ENCODE peak calls at places on chromosomes 11 and 22, in ten cellular contexts. N is HCT116; C is thoracic aorta; T is upper lobe of right lung; S is cardiac muscle cell; O is CD8-positive, alpha-beta T cell; B is SK-N-SH; E is IMR-90; H is PC-9; X is fibroblast of lung. V is an unnamed sample.

GRCh38 chr11:134528453-134528852 is 116.4 kb upstream of the B3GAT1 start:
- DNase-seq in N (no peak), C (no peak), T (peak), S (no peak), O (peak), B (no peak), E (no peak), H (no peak), X (no peak), V (no peak)

GRCh38 chr22:38456272-38456837 is 1.4 kb upstream of the KCNJ4 start:
- DNase-seq in N (no peak), C (no peak), T (no peak), S (no peak), O (no peak), B (no peak), E (no peak), H (no peak), X (no peak), V (no peak)

GRCh38 chr11:105372214-105372613 is 232.6 kb upstream of the CARD18 start:
- DNase-seq in N (no peak), C (no peak), T (no peak), S (peak), O (no peak), B (no peak), E (no peak), H (no peak), X (no peak), V (no peak)

GRCh38 chr11:102712140-102712539 is 6.6 kb upstream of the MMP27 start:
- DNase-seq in N (no peak), C (no peak), T (no peak), S (no peak), O (no peak), B (no peak), E (no peak), H (no peak), X (no peak), V (no peak)

GRCh38 chr22:41021039-41021654 is 70.0 kb downstream of the RBX1 start:
- DNase-seq in N (no peak), C (no peak), T (peak), S (no peak), O (no peak), B (no peak), E (no peak), H (no peak), X (no peak), V (no peak)

GRCh38 chr11:125941241-125941605 is 4.6 kb upstream of the VSIG10L2 start:
- DNase-seq in N (no peak), C (no peak), T (peak), S (no peak), O (no peak), B (no peak), E (no peak), H (no peak), X (no peak), V (no peak)

GRCh38 chr11:13928566-13929251 is 33.8 kb upstream of the SPON1 start:
- DNase-seq in N (no peak), C (no peak), T (no peak), S (no peak), O (no peak), B (no peak), E (peak), H (peak), X (peak), V (no peak)

GRCh38 chr11:76105637-76106036 is 100.7 kb downstream of the WNT11 start:
- DNase-seq in N (no peak), C (no peak), T (no peak), S (no peak), O (no peak), B (no peak), E (no peak), H (no peak), X (no peak), V (no peak)

GRCh38 chr22:23193420-23193819 is 13.1 kb downstream of the BCR start:
- DNase-seq in N (no peak), C (no peak), T (no peak), S (no peak), O (no peak), B (no peak), E (no peak), H (no peak), X (no peak), V (no peak)

DNA sequence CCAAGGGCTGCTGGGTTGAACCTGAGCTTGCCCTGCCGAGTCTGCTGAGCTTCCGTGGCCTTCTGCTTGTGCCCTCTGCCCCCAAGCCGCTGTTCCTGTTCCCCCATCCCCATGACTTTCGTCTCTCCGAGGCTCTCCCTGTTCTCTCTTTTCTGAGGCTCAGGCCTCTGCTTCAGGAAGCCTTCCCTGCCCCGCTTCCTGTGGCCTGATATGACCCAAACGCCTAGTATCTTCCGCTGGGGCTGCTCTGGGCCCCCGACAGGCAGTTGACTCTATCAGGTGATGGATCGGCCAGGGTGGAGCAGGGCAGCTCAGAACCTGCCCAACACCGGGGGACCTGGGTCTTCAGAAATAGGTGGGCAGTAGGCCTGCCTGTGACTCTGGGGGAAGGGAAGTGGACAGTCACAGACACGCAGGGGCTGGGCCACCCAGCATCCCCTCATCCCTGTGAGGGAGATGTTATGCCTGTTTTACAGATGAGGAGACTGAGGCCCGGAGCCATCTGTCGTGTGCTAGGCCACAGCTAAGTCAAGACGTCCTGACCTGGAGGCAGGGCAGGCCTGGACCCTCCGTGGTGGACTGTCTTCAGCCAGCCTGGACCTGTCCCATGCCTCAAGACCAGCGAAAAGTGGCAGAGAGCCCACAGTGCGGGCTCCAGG is 16.3 kb downstream of the BAD start:
- DNase-seq in N (no peak), C (no peak), T (no peak), S (no peak), O (no peak), B (no peak), E (no peak), H (no peak), X (no peak), V (no peak)
- H3K27ac ChIP-seq in N (peak), C (peak), T (peak), S (peak), O (no peak), B (peak), E (peak), H (peak), X (peak), V (peak)

GRCh38 chr11:31798057-31799035 is 12.8 kb downstream of the PAX6 start:
- DNase-seq in N (no peak), C (no peak), T (no peak), S (no peak), O (no peak), B (peak), E (no peak), H (no peak), X (no peak), V (peak)

GRCh38 chr11:31800398-31801265 is 10.5 kb downstream of the PAX6 start:
- DNase-seq in N (no peak), C (no peak), T (no peak), S (no peak), O (no peak), B (no peak), E (no peak), H (no peak), X (no peak), V (no peak)

GRCh38 chr11:31799794-31800397 is 11.2 kb downstream of the PAX6 start:
- DNase-seq in N (no peak), C (no peak), T (no peak), S (no peak), O (no peak), B (peak), E (no peak), H (no peak), X (no peak), V (no peak)

GRCh38 chr11:31797227-31798056 is 13.7 kb downstream of the PAX6 start:
- DNase-seq in N (no peak), C (no peak), T (no peak), S (no peak), O (no peak), B (no peak), E (no peak), H (no peak), X (no peak), V (no peak)

DNA sequence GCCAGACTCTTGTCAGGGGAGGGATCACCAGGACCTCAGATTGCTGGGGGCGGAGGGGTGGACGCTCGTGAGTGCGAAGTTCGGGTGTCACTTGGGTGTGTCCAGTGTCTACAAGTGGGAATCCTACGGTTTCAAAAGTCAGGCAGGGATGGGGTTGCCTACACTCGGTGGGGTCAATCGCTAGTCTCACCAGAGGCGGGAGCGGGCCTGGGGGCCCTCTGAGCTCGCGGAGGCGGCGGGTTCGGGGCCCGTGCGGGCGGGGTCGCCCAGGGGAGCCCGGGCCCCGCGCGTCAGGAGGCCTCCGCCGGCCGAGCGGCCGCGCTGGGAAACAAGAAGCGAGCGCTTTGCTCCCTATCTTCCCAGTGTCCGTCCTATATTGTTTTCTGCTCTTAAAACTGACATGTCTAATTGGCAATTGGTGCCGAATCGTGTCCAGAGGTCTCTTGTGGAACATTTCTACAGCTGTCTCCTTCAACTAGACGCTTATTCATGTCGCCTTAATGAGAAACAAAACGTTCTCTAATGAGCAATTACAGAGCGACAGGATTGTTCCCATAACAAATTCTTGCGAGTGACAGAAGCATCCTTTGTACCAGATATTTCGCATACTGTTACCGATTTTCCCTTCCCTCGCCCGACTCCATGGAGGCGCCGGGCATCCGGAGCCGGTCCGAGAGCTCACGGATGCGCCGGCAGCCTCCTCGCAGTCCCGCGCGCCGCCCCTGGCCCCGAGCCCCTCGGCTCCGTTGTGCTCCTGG is 11.9 kb downstream of the PAX6 start:
- DNase-seq in N (no peak), C (no peak), T (no peak), S (no peak), O (no peak), B (peak), E (no peak), H (no peak), X (no peak), V (no peak)
- H3K27ac ChIP-seq in N (no peak), C (no peak), T (no peak), S (no peak), O (no peak), B (no peak), E (no peak), H (no peak), X (no peak), V (no peak)

GRCh38 chr11:121418625-121419114 is 33.4 kb upstream of the SORL1 start:
- DNase-seq in N (no peak), C (no peak), T (no peak), S (no peak), O (peak), B (no peak), E (no peak), H (no peak), X (no peak), V (peak)

GRCh38 chr11:121417607-121418006 is 34.5 kb upstream of the SORL1 start:
- DNase-seq in N (no peak), C (no peak), T (no peak), S (no peak), O (no peak), B (no peak), E (no peak), H (no peak), X (no peak), V (no peak)

GRCh38 chr11:121414141-121414918 is 37.8 kb upstream of the SORL1 start:
- DNase-seq in N (no peak), C (no peak), T (no peak), S (no peak), O (no peak), B (no peak), E (no peak), H (no peak), X (no peak), V (no peak)

GRCh38 chr11:121415861-121416260 is 36.3 kb upstream of the SORL1 start:
- DNase-seq in N (no peak), C (no peak), T (no peak), S (no peak), O (no peak), B (no peak), E (no peak), H (peak), X (peak), V (no peak)

GRCh38 chr11:121416909-121417567 is 35.1 kb upstream of the SORL1 start:
- DNase-seq in N (no peak), C (peak), T (peak), S (no peak), O (peak), B (no peak), E (peak), H (peak), X (peak), V (peak)
- H3K27ac ChIP-seq in N (no peak), C (peak), T (peak), S (no peak), O (peak), B (no peak), E (no peak), H (peak), X (no peak), V (peak)

DNA sequence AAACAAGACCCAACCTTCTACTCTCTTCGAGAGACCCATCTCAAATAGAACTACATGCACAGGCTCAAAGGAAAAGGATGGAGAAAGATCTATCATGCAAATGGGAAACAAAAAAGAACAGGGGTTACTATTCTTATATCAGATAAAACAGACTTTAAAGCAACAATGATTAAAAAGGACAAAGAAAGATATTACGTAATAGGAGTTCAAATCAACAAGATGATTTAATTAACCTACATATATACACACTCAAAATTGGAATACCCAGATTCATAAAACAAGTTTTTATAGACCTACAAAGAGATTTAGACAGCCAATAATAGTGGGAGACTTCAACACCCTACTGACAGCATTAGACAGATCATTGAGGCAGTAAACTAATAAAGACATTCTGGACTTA is 536.6 kb upstream of the RAG2 start:
- DNase-seq in N (no peak), C (no peak), T (no peak), S (no peak), O (no peak), B (no peak), E (no peak), H (no peak), X (no peak), V (no peak)
- H3K27ac ChIP-seq in N (no peak), C (no peak), T (no peak), S (no peak), O (no peak), B (no peak), E (no peak), H (no peak), X (no peak), V (no peak)

DNA sequence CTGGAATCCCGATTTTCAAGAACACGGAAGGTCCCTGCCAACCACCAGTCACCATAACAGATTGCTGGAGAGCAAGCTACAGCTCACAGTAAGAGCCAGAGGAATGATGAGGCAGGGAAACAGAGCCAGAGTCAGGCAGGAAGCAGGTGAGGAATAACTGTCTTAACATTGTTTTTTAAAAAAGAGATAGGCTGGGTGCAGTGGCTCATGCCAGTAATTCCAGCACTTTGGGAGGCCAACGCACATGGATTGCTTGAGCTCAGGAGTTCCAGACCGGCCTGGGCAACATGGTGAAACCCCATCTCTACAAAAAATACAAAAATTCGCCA is 13.5 kb upstream of the CASTOR1 start:
- DNase-seq in N (no peak), C (no peak), T (no peak), S (no peak), O (no peak), B (no peak), E (no peak), H (no peak), X (peak), V (no peak)
- H3K27ac ChIP-seq in N (peak), C (peak), T (peak), S (no peak), O (peak), B (no peak), E (no peak), H (peak), X (peak), V (peak)

DNA sequence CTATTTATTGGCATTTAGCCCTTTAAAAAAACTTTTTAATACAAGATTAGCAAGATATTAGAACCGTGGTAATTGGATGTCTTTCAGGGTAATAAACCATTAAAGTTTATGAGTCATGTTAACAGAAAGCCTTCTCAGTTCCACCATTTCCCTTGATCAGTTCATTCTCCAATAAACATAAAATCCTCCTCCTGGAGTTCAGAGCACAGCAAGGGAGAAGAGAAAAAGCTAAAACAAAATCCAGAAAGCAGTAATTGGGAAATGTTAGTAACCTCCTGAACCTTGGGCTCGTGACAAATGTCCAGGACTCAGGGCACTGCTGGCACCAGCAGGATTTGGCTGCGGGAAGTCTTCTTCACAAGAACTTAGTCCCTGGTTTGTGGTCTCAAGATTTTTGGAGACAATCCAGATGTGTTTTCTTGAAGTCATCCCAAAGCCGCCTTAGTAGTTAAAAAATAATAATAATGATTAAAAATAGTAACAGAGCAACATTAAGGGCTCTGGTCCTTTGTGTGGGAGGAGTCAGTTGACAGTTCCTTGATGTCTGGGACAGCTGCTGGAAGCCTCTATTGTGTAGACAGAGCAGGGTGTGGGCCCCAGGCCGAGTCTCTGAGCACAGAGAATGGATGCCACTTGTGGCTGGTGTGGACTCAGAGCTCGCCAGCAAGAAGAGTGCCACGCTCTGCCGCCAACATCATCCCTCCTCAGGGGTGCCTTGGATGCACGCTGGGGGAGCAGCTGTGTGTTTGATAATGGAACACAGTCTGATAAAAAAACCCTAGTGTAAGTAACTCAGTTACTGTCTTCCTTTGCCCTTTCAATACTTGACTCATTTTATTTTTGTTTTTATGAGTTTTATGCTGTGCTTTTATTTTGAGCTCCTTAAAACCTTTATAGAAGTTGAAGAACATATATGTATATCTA is 43.5 kb upstream of the PITPNB start:
- DNase-seq in N (no peak), C (no peak), T (no peak), S (no peak), O (no peak), B (no peak), E (peak), H (no peak), X (no peak), V (no peak)
- H3K27ac ChIP-seq in N (peak), C (no peak), T (no peak), S (peak), O (no peak), B (no peak), E (peak), H (no peak), X (no peak), V (peak)

GRCh38 chr11:93196816-93197382 is 892 bp downstream of the SLC36A4 start:
- DNase-seq in N (peak), C (no peak), T (no peak), S (no peak), O (no peak), B (peak), E (peak), H (no peak), X (no peak), V (no peak)
- H3K27ac ChIP-seq in N (peak), C (peak), T (peak), S (peak), O (peak), B (peak), E (peak), H (peak), X (peak), V (peak)

DNA sequence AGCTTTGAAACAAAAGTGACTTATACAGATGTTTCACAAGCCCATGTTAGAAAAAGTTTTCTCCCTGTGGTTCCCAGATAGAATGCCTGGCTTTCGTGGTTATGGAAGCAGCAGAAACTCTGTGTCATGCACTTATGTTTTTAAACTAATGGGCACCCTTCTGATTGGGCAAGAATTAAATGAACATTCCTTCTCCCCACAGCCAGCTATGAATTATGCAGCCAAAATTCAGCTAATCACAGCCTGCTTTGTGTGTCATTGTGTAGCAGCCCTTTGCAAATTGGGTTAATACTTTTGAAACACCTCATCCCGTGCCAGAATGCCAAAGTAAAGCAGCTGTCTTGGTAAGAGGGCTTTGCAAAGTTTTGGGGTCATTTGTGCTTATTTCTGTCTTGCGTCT is 46.9 kb downstream of the PANX1 start:
- DNase-seq in N (no peak), C (peak), T (no peak), S (no peak), O (no peak), B (no peak), E (peak), H (no peak), X (peak), V (no peak)
- H3K27ac ChIP-seq in N (no peak), C (no peak), T (no peak), S (no peak), O (no peak), B (no peak), E (peak), H (no peak), X (no peak), V (no peak)

GRCh38 chr11:46291441-46292143 is 14.1 kb downstream of the CREB3L1 start:
- DNase-seq in N (no peak), C (no peak), T (no peak), S (peak), O (no peak), B (no peak), E (peak), H (no peak), X (peak), V (no peak)
- H3K27ac ChIP-seq in N (no peak), C (no peak), T (peak), S (peak), O (no peak), B (peak), E (peak), H (no peak), X (peak), V (no peak)

GRCh38 chr11:83629775-83630174 is 343.6 kb upstream of the CCDC90B start:
- DNase-seq in N (no peak), C (no peak), T (no peak), S (peak), O (no peak), B (no peak), E (no peak), H (no peak), X (no peak), V (no peak)
- H3K27ac ChIP-seq in N (no peak), C (no peak), T (no peak), S (no peak), O (no peak), B (no peak), E (no peak), H (no peak), X (no peak), V (no peak)